ENCODE peak calls at places on chromosome 17, in five cellular contexts. K is prostate gland; R is hepatocyte; P is RWPE1; M is CD8-positive, alpha-beta memory T cell. G is an unnamed sample.
A peak's percentile ranks its signal among the peaks of the same experiment; 100 is the strongest.

GRCh38 chr17:5784791-5785190 is 200.5 kb upstream of the NLRP1 start:
- DNase-seq in K (no peak), P (peak; percentile 26), R (no peak), M (no peak), G (no peak)

GRCh38 chr17:62643496-62643895 is 16.0 kb downstream of the MRC2 start:
- DNase-seq in R (no peak), P (no peak), M (no peak), K (no peak), G (no peak)

GRCh38 chr17:5933430-5933829 is 136.7 kb upstream of the WSCD1 start:
- DNase-seq in R (no peak), M (no peak), P (no peak), K (no peak), G (no peak)

GRCh38 chr17:51120357-51120738 is 320 bp downstream of the SPAG9 start:
- DNase-seq in R (no peak), K (peak; percentile 38), P (peak; percentile 52), M (peak; percentile 36), G (no peak)

GRCh38 chr17:60386137-60386395 is 5.9 kb downstream of the USP32 start:
- DNase-seq in M (no peak), P (no peak), K (no peak), R (no peak), G (no peak)

GRCh38 chr17:39928868-39929651 is 1.5 kb downstream of the LRRC3C start:
- DNase-seq in M (no peak), R (no peak), P (peak; percentile 80), K (no peak), G (no peak)

GRCh38 chr17:32596666-32597065 is 109.9 kb downstream of the CDK5R1 start:
- DNase-seq in R (no peak), K (no peak), P (no peak), M (no peak), G (no peak)

GRCh38 chr17:19940722-19941464 is 36.7 kb downstream of the AKAP10 start:
- DNase-seq in P (no peak), K (peak; percentile 19), M (no peak), R (peak; percentile 40), G (no peak)

GRCh38 chr17:78748048-78748729 is 33.9 kb downstream of the CYTH1 start:
- DNase-seq in P (no peak), K (no peak), M (no peak), R (no peak), G (no peak)

GRCh38 chr17:44820631-44821196 is 9.4 kb downstream of the GJC1 start:
- DNase-seq in K (no peak), R (peak; percentile 30), P (peak; percentile 88), M (no peak), G (no peak)

GRCh38 chr17:7097940-7098339 is 16.7 kb downstream of the ASGR2 start:
- DNase-seq in P (no peak), R (no peak), M (no peak), K (no peak), G (no peak)

GRCh38 chr17:72604518-72604917 is 483.7 kb downstream of the SOX9 start:
- DNase-seq in M (no peak), P (no peak), R (no peak), K (no peak), G (no peak)

GRCh38 chr17:869067-869466 is 86.9 kb downstream of the MRM3 start:
- DNase-seq in R (peak; percentile 61), M (no peak), K (no peak), P (no peak), G (no peak)

GRCh38 chr17:33038740-33039139 is 47.1 kb downstream of the SPACA3 start:
- DNase-seq in R (peak; percentile 61), M (no peak), K (no peak), P (peak; percentile 26), G (no peak)

GRCh38 chr17:78834571-78834970 is 6.0 kb downstream of the USP36 start:
- DNase-seq in M (no peak), P (no peak), K (no peak), R (no peak), G (no peak)

GRCh38 chr17:78643326-78643725 is 66.1 kb upstream of the DNAH17 start:
- DNase-seq in K (no peak), R (no peak), M (no peak), P (no peak), G (no peak)

DNA sequence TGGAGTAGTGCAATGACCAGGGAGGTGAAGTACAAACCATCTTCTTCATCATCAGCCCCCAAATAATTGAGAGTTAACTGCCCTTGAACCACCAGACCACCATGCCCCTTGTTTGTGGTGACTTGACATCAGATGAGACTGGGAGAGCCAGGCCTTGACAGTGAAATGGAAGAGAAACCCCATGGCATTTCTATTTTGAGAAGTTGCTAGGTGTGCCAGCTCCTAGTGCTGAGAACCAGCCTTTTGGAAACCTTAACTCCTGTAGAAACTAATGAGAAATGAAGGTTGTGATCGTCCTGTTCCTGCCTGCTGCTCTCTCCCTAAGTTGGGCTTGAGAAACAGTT is 2.8 kb downstream of the TMEM94 start:
- DNase-seq in P (no peak), K (no peak), M (no peak), R (no peak), G (no peak)
- H3K27ac ChIP-seq in P (no peak overlapping the region), K (no peak overlapping the region), M (peak overlapping the region; percentile 1), R (peak overlapping the region; percentile 95), G (peak overlapping the region; percentile 50)

DNA sequence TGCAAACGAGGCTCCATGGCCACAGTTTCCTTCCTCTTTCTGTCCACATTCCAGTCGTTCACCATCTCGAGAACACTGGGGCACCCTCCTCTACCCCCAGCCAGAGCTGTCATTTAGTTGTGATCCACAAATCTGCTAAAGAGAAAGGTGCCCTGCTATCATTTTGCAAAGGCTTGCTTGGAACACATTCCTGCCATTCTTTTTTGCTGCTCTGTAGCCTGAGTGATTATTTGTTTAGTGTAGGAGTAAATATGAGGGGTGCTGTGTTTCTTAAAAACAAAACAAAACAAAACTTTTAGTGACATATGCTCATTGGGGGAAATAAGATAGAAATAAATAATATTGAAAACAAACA is 166.7 kb downstream of the PRKCA start:
- DNase-seq in K (no peak), M (no peak), P (no peak), R (no peak), G (no peak)
- H3K27ac ChIP-seq in K (no peak overlapping the region), M (peak overlapping the region; percentile 45), P (peak overlapping the region; percentile 76), R (peak overlapping the region; percentile 76), G (no peak overlapping the region)

GRCh38 chr17:9229160-9229825 is 208.0 kb downstream of the NTN1 start:
- DNase-seq in M (no peak), P (no peak), K (no peak), R (no peak), G (no peak)
- H3K27ac ChIP-seq in M (no peak overlapping the region), P (no peak overlapping the region), K (no peak overlapping the region), R (no peak overlapping the region), G (no peak overlapping the region)

DNA sequence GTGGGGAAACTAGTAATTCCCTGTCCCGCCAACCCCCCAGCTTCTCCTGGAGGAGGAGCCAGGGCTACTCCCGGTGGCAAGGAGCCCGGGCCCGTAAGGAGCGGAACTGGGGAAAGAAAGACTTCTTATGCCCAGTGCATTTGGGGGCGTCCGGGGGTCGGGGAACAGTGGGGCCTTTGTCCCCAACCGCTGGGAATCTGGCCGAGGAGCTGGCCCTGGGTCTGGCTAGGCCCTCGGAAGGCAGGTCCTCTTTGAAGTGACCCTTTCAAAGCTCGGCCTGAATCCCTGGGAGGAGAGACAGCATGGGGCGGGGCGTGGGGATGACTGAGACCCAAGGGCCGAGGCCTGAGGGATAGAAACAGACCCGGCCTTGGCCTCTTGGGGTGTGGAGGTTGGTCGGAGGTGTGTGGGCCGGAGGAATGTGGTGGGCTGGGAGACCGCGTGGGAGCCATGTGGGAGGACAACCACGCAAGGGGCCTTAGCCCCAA is 6.0 kb downstream of the ARHGAP23 start:
- DNase-seq in K (no peak), R (no peak), M (no peak), P (no peak), G (peak; percentile 30)
- H3K27ac ChIP-seq in K (no peak overlapping the region), R (no peak overlapping the region), M (no peak overlapping the region), P (peak overlapping the region; percentile 9), G (peak overlapping the region; percentile 100)

GRCh38 chr17:64411999-64412771 is 21.5 kb upstream of the PECAM1 start:
- DNase-seq in M (no peak), K (no peak), R (peak; percentile 52), P (no peak), G (peak; percentile 21)

GRCh38 chr17:64418506-64419339 is 28.1 kb upstream of the PECAM1 start:
- DNase-seq in P (peak; percentile 68), M (no peak), K (no peak), R (peak; percentile 77), G (no peak)

GRCh38 chr17:64413505-64413904 is 22.8 kb upstream of the PECAM1 start:
- DNase-seq in M (no peak), R (no peak), P (no peak), K (no peak), G (no peak)

GRCh38 chr17:64410750-64411490 is 20.3 kb upstream of the PECAM1 start:
- DNase-seq in R (no peak), P (no peak), K (no peak), M (no peak), G (no peak)

DNA sequence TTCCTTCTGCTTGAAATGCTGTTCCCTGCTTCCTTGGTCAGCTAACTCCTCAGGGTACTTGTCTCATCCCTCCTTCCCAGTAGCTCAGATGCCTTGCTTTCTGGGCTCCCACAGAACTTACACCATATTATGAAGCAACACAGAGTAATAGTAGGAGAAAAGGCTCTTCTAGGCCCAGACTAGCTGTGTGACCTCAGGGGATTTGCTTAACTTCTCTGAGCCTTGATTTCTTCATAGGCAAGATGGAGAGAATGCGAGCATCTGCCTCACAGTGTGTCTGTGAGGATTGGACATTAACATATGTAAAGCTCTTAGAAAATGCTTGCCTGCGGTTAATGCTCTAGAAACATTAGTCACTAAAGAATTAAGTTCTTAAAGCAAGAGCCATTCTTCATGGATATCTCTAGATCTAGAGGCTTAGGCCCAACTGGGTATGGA is 22.3 kb upstream of the PECAM1 start:
- DNase-seq in R (no peak), K (no peak), M (no peak), P (no peak), G (no peak)
- H3K27ac ChIP-seq in R (no peak overlapping the region), K (no peak overlapping the region), M (no peak overlapping the region), P (no peak overlapping the region), G (no peak overlapping the region)

DNA sequence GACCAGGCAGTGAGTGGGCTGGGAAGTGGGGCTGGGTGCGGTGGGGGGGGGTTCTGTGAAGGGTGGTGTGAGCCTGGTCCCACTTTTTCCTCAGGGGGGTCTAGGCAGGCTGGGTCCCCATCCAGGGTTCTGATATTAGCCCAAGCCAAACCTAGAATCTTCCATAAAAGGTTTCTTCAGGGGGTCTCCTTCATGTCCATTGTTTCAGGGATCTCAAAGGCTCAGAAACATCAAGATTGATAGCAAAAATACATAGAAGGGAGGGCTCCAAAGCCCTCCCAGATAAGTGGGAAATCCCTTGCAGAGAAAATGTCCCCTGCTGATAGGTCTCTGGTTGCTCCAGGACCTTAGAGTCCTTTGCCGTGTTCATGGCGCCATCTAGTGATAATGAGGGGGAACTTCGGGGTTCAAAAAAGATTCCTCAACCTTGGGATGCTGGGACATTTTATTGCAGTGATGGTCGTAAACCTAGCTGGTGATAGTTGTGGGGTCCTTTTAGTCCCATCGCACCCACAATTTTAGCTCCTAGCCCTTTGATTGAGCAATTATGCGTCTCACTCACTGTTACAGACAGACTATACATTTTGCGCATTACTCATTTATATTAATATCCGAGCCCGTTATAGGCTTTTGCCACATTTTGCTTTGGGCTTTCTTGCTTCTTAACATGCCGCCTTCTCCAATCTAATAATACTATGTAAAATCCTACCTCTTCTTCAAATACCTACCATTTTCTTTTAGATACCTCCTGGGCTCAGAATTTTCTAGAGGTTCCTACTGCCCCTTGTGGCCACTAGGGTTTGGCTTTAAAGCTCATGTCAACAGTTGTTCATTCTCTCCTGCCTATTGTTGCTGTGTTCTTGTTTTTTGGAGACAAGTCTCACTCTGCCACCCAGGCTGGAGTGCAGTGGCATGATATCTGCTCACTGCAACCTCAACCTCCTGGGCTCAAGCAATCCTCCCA is 35.1 kb downstream of the IGF2BP1 start:
- DNase-seq in P (peak; percentile 85), M (no peak), K (peak; percentile 15), R (peak; percentile 86), G (no peak)
- H3K27ac ChIP-seq in P (no peak overlapping the region), M (no peak overlapping the region), K (no peak overlapping the region), R (peak overlapping the region; percentile 13), G (no peak overlapping the region)

G was measured in substantia nigra.